ENCODE peak calls at places on chromosomes 2 and 18, in nine cellular contexts. One of them, this sample, is unnamed.
A peak's percentile ranks its signal among the peaks of the same experiment; 100 is the strongest.

GRCh38 chr2:149006883-149007543 is 31.5 kb upstream of the LYPD6B start:
- DNase-seq in CD8-positive, alpha-beta memory T cell: no peak
- DNase-seq in AG09309: no peak
- DNase-seq in T follicular helper cell: no peak
- DNase-seq in lower lobe of right lung: no peak
- DNase-seq in mucosa of descending colon: no peak
- DNase-seq in endothelial cell of umbilical vein: no peak
- DNase-seq in NCI-H460: no peak
- DNase-seq in germinal center: no peak
- DNase-seq in this sample: no peak

GRCh38 chr18:6948238-6948637 is 169.4 kb downstream of the LAMA1 start:
- DNase-seq in CD8-positive, alpha-beta memory T cell: no peak
- DNase-seq in AG09309: no peak
- DNase-seq in T follicular helper cell: no peak
- DNase-seq in lower lobe of right lung: no peak
- DNase-seq in mucosa of descending colon: peak; percentile 53
- DNase-seq in endothelial cell of umbilical vein: no peak
- DNase-seq in NCI-H460: no peak
- DNase-seq in germinal center: no peak
- DNase-seq in this sample: no peak

GRCh38 chr2:146821836-146822316 is 1023.0 kb upstream of the ACVR2A start:
- DNase-seq in CD8-positive, alpha-beta memory T cell: no peak
- DNase-seq in AG09309: no peak
- DNase-seq in T follicular helper cell: no peak
- DNase-seq in lower lobe of right lung: no peak
- DNase-seq in mucosa of descending colon: no peak
- DNase-seq in endothelial cell of umbilical vein: peak; percentile 85
- DNase-seq in NCI-H460: no peak
- DNase-seq in germinal center: no peak
- DNase-seq in this sample: no peak

GRCh38 chr2:74252862-74253261 is 54.4 kb downstream of the MTHFD2 start:
- DNase-seq in CD8-positive, alpha-beta memory T cell: no peak
- DNase-seq in AG09309: no peak
- DNase-seq in T follicular helper cell: no peak
- DNase-seq in lower lobe of right lung: no peak
- DNase-seq in mucosa of descending colon: no peak
- DNase-seq in endothelial cell of umbilical vein: no peak
- DNase-seq in NCI-H460: no peak
- DNase-seq in germinal center: no peak
- DNase-seq in this sample: no peak

GRCh38 chr2:113233593-113234550 is 44.8 kb downstream of the PAX8 start:
- DNase-seq in CD8-positive, alpha-beta memory T cell: no peak
- DNase-seq in AG09309: no peak
- DNase-seq in T follicular helper cell: no peak
- DNase-seq in lower lobe of right lung: no peak
- DNase-seq in mucosa of descending colon: no peak
- DNase-seq in endothelial cell of umbilical vein: no peak
- DNase-seq in NCI-H460: no peak
- DNase-seq in germinal center: no peak
- DNase-seq in this sample: peak; percentile 49

GRCh38 chr2:172103471-172104292 is 982 bp upstream of the DLX2 start:
- DNase-seq in CD8-positive, alpha-beta memory T cell: peak; percentile 68
- DNase-seq in AG09309: no peak
- DNase-seq in T follicular helper cell: no peak
- DNase-seq in lower lobe of right lung: peak; percentile 84
- DNase-seq in mucosa of descending colon: peak; percentile 89
- DNase-seq in endothelial cell of umbilical vein: peak; percentile 86
- DNase-seq in NCI-H460: peak; percentile 86
- DNase-seq in germinal center: peak; percentile 77
- DNase-seq in this sample: peak; percentile 93

GRCh38 chr2:175167076-175167791 is 769 bp downstream of the ATF2 start:
- DNase-seq in CD8-positive, alpha-beta memory T cell: no peak
- DNase-seq in AG09309: no peak
- DNase-seq in T follicular helper cell: peak; percentile 18
- DNase-seq in lower lobe of right lung: peak; percentile 51
- DNase-seq in mucosa of descending colon: peak; percentile 66
- DNase-seq in endothelial cell of umbilical vein: peak; percentile 61
- DNase-seq in NCI-H460: peak; percentile 6
- DNase-seq in germinal center: peak; percentile 28
- DNase-seq in this sample: peak; percentile 63

GRCh38 chr2:105926960-105927678 is 182.4 kb downstream of the NCK2 start:
- DNase-seq in CD8-positive, alpha-beta memory T cell: peak; percentile 80
- DNase-seq in AG09309: no peak
- DNase-seq in T follicular helper cell: peak; percentile 37
- DNase-seq in lower lobe of right lung: no peak
- DNase-seq in mucosa of descending colon: peak; percentile 30
- DNase-seq in endothelial cell of umbilical vein: no peak
- DNase-seq in NCI-H460: no peak
- DNase-seq in germinal center: no peak
- DNase-seq in this sample: no peak

GRCh38 chr2:63050186-63050915 is at the start of gene OTX1:
- DNase-seq in CD8-positive, alpha-beta memory T cell: peak; percentile 67
- DNase-seq in AG09309: no peak
- DNase-seq in T follicular helper cell: no peak
- DNase-seq in lower lobe of right lung: peak; percentile 69
- DNase-seq in mucosa of descending colon: peak; percentile 80
- DNase-seq in endothelial cell of umbilical vein: peak; percentile 39
- DNase-seq in NCI-H460: peak; percentile 70
- DNase-seq in germinal center: peak; percentile 75
- DNase-seq in this sample: peak; percentile 98

GRCh38 chr2:238974510-238975166 is 126.8 kb downstream of the TWIST2 start:
- DNase-seq in CD8-positive, alpha-beta memory T cell: no peak
- DNase-seq in AG09309: peak; percentile 82
- DNase-seq in T follicular helper cell: no peak
- DNase-seq in lower lobe of right lung: no peak
- DNase-seq in mucosa of descending colon: no peak
- DNase-seq in endothelial cell of umbilical vein: peak; percentile 93
- DNase-seq in NCI-H460: peak; percentile 64
- DNase-seq in germinal center: no peak
- DNase-seq in this sample: no peak

GRCh38 chr2:226483745-226484619 is 315.6 kb downstream of the IRS1 start:
- DNase-seq in CD8-positive, alpha-beta memory T cell: no peak
- DNase-seq in AG09309: no peak
- DNase-seq in T follicular helper cell: no peak
- DNase-seq in lower lobe of right lung: no peak
- DNase-seq in mucosa of descending colon: no peak
- DNase-seq in endothelial cell of umbilical vein: no peak
- DNase-seq in NCI-H460: peak; percentile 49
- DNase-seq in germinal center: no peak
- DNase-seq in this sample: no peak

GRCh38 chr2:148103946-148104345 is 83.1 kb downstream of the MBD5 start:
- DNase-seq in CD8-positive, alpha-beta memory T cell: no peak
- DNase-seq in AG09309: no peak
- DNase-seq in T follicular helper cell: no peak
- DNase-seq in lower lobe of right lung: no peak
- DNase-seq in mucosa of descending colon: no peak
- DNase-seq in endothelial cell of umbilical vein: no peak
- DNase-seq in NCI-H460: no peak
- DNase-seq in germinal center: no peak
- DNase-seq in this sample: no peak

GRCh38 chr2:130821867-130822266 is 14.8 kb upstream of the ARHGEF4 start:
- DNase-seq in CD8-positive, alpha-beta memory T cell: no peak
- DNase-seq in AG09309: no peak
- DNase-seq in T follicular helper cell: no peak
- DNase-seq in lower lobe of right lung: no peak
- DNase-seq in mucosa of descending colon: peak; percentile 9
- DNase-seq in endothelial cell of umbilical vein: no peak
- DNase-seq in NCI-H460: no peak
- DNase-seq in germinal center: no peak
- DNase-seq in this sample: no peak

GRCh38 chr18:21897811-21898210 is 157.2 kb downstream of the MIB1 start:
- DNase-seq in CD8-positive, alpha-beta memory T cell: no peak
- DNase-seq in AG09309: peak; percentile 11
- DNase-seq in T follicular helper cell: no peak
- DNase-seq in lower lobe of right lung: no peak
- DNase-seq in mucosa of descending colon: no peak
- DNase-seq in endothelial cell of umbilical vein: peak; percentile 57
- DNase-seq in NCI-H460: peak; percentile 40
- DNase-seq in germinal center: peak; percentile 34
- DNase-seq in this sample: peak; percentile 80

GRCh38 chr2:32264422-32265149 is at the start of gene NLRC4:
- DNase-seq in CD8-positive, alpha-beta memory T cell: no peak
- DNase-seq in AG09309: no peak
- DNase-seq in T follicular helper cell: no peak
- DNase-seq in lower lobe of right lung: no peak
- DNase-seq in mucosa of descending colon: no peak
- DNase-seq in endothelial cell of umbilical vein: no peak
- DNase-seq in NCI-H460: peak; percentile 7
- DNase-seq in germinal center: peak; percentile 63
- DNase-seq in this sample: peak; percentile 82

GRCh38 chr2:105399207-105399861 is 483 bp upstream of the FHL2 start:
- DNase-seq in CD8-positive, alpha-beta memory T cell: no peak
- DNase-seq in AG09309: no peak
- DNase-seq in T follicular helper cell: no peak
- DNase-seq in lower lobe of right lung: no peak
- DNase-seq in mucosa of descending colon: no peak
- DNase-seq in endothelial cell of umbilical vein: peak; percentile 12
- DNase-seq in NCI-H460: no peak
- DNase-seq in germinal center: no peak
- DNase-seq in this sample: no peak

GRCh38 chr2:71156531-71156930 is 26.1 kb downstream of the MPHOSPH10 start:
- DNase-seq in CD8-positive, alpha-beta memory T cell: no peak
- DNase-seq in AG09309: peak; percentile 4
- DNase-seq in T follicular helper cell: no peak
- DNase-seq in lower lobe of right lung: no peak
- DNase-seq in mucosa of descending colon: no peak
- DNase-seq in endothelial cell of umbilical vein: no peak
- DNase-seq in NCI-H460: no peak
- DNase-seq in germinal center: no peak
- DNase-seq in this sample: peak; percentile 49

GRCh38 chr2:237626813-237627451 is 455 bp upstream of the LRRFIP1 start:
- DNase-seq in CD8-positive, alpha-beta memory T cell: no peak
- DNase-seq in AG09309: no peak
- DNase-seq in T follicular helper cell: no peak
- DNase-seq in lower lobe of right lung: no peak
- DNase-seq in mucosa of descending colon: peak; percentile 42
- DNase-seq in endothelial cell of umbilical vein: no peak
- DNase-seq in NCI-H460: no peak
- DNase-seq in germinal center: no peak
- DNase-seq in this sample: no peak

GRCh38 chr2:36376319-36376765 is 20.8 kb downstream of the CRIM1 start:
- DNase-seq in CD8-positive, alpha-beta memory T cell: no peak
- DNase-seq in AG09309: no peak
- DNase-seq in T follicular helper cell: no peak
- DNase-seq in lower lobe of right lung: peak; percentile 70
- DNase-seq in mucosa of descending colon: peak; percentile 84
- DNase-seq in endothelial cell of umbilical vein: peak; percentile 65
- DNase-seq in NCI-H460: no peak
- DNase-seq in germinal center: no peak
- DNase-seq in this sample: no peak

GRCh38 chr2:18626256-18626668 is 36.9 kb upstream of the NT5C1B start:
- DNase-seq in CD8-positive, alpha-beta memory T cell: no peak
- DNase-seq in AG09309: peak; percentile 60
- DNase-seq in T follicular helper cell: no peak
- DNase-seq in lower lobe of right lung: no peak
- DNase-seq in mucosa of descending colon: no peak
- DNase-seq in endothelial cell of umbilical vein: peak; percentile 6
- DNase-seq in NCI-H460: no peak
- DNase-seq in germinal center: no peak
- DNase-seq in this sample: no peak

GRCh38 chr2:231911381-231911780 is 14.8 kb downstream of the NPPC start:
- DNase-seq in CD8-positive, alpha-beta memory T cell: no peak
- DNase-seq in AG09309: no peak
- DNase-seq in T follicular helper cell: no peak
- DNase-seq in lower lobe of right lung: no peak
- DNase-seq in mucosa of descending colon: no peak
- DNase-seq in endothelial cell of umbilical vein: no peak
- DNase-seq in NCI-H460: no peak
- DNase-seq in germinal center: no peak
- DNase-seq in this sample: no peak

GRCh38 chr2:190342601-190343000 is 788 bp upstream of the INPP1 start:
- DNase-seq in CD8-positive, alpha-beta memory T cell: no peak
- DNase-seq in AG09309: no peak
- DNase-seq in T follicular helper cell: no peak
- DNase-seq in lower lobe of right lung: no peak
- DNase-seq in mucosa of descending colon: no peak
- DNase-seq in endothelial cell of umbilical vein: no peak
- DNase-seq in NCI-H460: no peak
- DNase-seq in germinal center: no peak
- DNase-seq in this sample: no peak

GRCh38 chr18:26574958-26575864 is 26.9 kb upstream of the KCTD1 start:
- DNase-seq in CD8-positive, alpha-beta memory T cell: no peak
- DNase-seq in AG09309: peak; percentile 29
- DNase-seq in T follicular helper cell: no peak
- DNase-seq in lower lobe of right lung: peak; percentile 61
- DNase-seq in mucosa of descending colon: peak; percentile 48
- DNase-seq in endothelial cell of umbilical vein: peak; percentile 34
- DNase-seq in NCI-H460: peak; percentile 23
- DNase-seq in germinal center: no peak
- DNase-seq in this sample: no peak

GRCh38 chr2:32678825-32679224 is 51.0 kb downstream of the TTC27 start:
- DNase-seq in CD8-positive, alpha-beta memory T cell: no peak
- DNase-seq in AG09309: peak; percentile 28
- DNase-seq in T follicular helper cell: no peak
- DNase-seq in lower lobe of right lung: no peak
- DNase-seq in mucosa of descending colon: no peak
- DNase-seq in endothelial cell of umbilical vein: peak; percentile 84
- DNase-seq in NCI-H460: no peak
- DNase-seq in germinal center: no peak
- DNase-seq in this sample: no peak

GRCh38 chr18:76859474-76860339 is 37.4 kb downstream of the ZNF236 start:
- DNase-seq in CD8-positive, alpha-beta memory T cell: no peak
- DNase-seq in AG09309: no peak
- DNase-seq in T follicular helper cell: no peak
- DNase-seq in lower lobe of right lung: no peak
- DNase-seq in mucosa of descending colon: no peak
- DNase-seq in endothelial cell of umbilical vein: no peak
- DNase-seq in NCI-H460: no peak
- DNase-seq in germinal center: no peak
- DNase-seq in this sample: no peak

GRCh38 chr2:98709530-98709929 is 21.4 kb downstream of the MGAT4A start:
- DNase-seq in CD8-positive, alpha-beta memory T cell: no peak
- DNase-seq in AG09309: no peak
- DNase-seq in T follicular helper cell: no peak
- DNase-seq in lower lobe of right lung: no peak
- DNase-seq in mucosa of descending colon: no peak
- DNase-seq in endothelial cell of umbilical vein: peak; percentile 82
- DNase-seq in NCI-H460: no peak
- DNase-seq in germinal center: no peak
- DNase-seq in this sample: no peak

GRCh38 chr2:25955869-25956535 is 26.3 kb downstream of the KIF3C start:
- DNase-seq in CD8-positive, alpha-beta memory T cell: no peak
- DNase-seq in AG09309: no peak
- DNase-seq in T follicular helper cell: no peak
- DNase-seq in lower lobe of right lung: no peak
- DNase-seq in mucosa of descending colon: no peak
- DNase-seq in endothelial cell of umbilical vein: no peak
- DNase-seq in NCI-H460: no peak
- DNase-seq in germinal center: no peak
- DNase-seq in this sample: peak; percentile 61

GRCh38 chr2:232331071-232331470 is 47.5 kb upstream of the ALPP start:
- DNase-seq in CD8-positive, alpha-beta memory T cell: peak; percentile 47
- DNase-seq in AG09309: no peak
- DNase-seq in T follicular helper cell: no peak
- DNase-seq in lower lobe of right lung: peak; percentile 55
- DNase-seq in mucosa of descending colon: peak; percentile 32
- DNase-seq in endothelial cell of umbilical vein: no peak
- DNase-seq in NCI-H460: no peak
- DNase-seq in germinal center: no peak
- DNase-seq in this sample: no peak

GRCh38 chr18:63476666-63477065 is at the start of gene SERPINB5:
- DNase-seq in CD8-positive, alpha-beta memory T cell: no peak
- DNase-seq in AG09309: no peak
- DNase-seq in T follicular helper cell: no peak
- DNase-seq in lower lobe of right lung: peak; percentile 48
- DNase-seq in mucosa of descending colon: peak; percentile 93
- DNase-seq in endothelial cell of umbilical vein: no peak
- DNase-seq in NCI-H460: peak; percentile 81
- DNase-seq in germinal center: no peak
- DNase-seq in this sample: no peak

GRCh38 chr2:231200805-231201474 is 2.5 kb downstream of the ARMC9 start:
- DNase-seq in CD8-positive, alpha-beta memory T cell: no peak
- DNase-seq in AG09309: no peak
- DNase-seq in T follicular helper cell: no peak
- DNase-seq in lower lobe of right lung: no peak
- DNase-seq in mucosa of descending colon: no peak
- DNase-seq in endothelial cell of umbilical vein: no peak
- DNase-seq in NCI-H460: no peak
- DNase-seq in germinal center: no peak
- DNase-seq in this sample: no peak

GRCh38 chr2:46161921-46162320 is 135.3 kb upstream of the EPAS1 start:
- DNase-seq in CD8-positive, alpha-beta memory T cell: no peak
- DNase-seq in AG09309: no peak
- DNase-seq in T follicular helper cell: no peak
- DNase-seq in lower lobe of right lung: no peak
- DNase-seq in mucosa of descending colon: no peak
- DNase-seq in endothelial cell of umbilical vein: no peak
- DNase-seq in NCI-H460: no peak
- DNase-seq in germinal center: no peak
- DNase-seq in this sample: no peak

This sample was measured in Karpas-422.